ENCODE peak calls at places on chromosomes 13 and 19, in four cellular contexts. W, Q, P and B are unnamed samples.

GRCh38 chr19:45150180-45150579 is 10.6 kb downstream of the NKPD1 start:
- DNase-seq in W (no peak), Q (no peak), P (no peak), B (no peak)

GRCh38 chr19:45171211-45171623 is 6.8 kb downstream of the TRAPPC6A start:
- DNase-seq in W (no peak), Q (no peak), P (no peak), B (no peak)

GRCh38 chr19:6712231-6712630 is 8.2 kb downstream of the C3 start:
- DNase-seq in W (no peak), Q (no peak), P (no peak), B (no peak)

GRCh38 chr13:60009300-60010248 is 154.2 kb downstream of the DIAPH3 start:
- DNase-seq in W (no peak), Q (no peak), P (no peak), B (peak; percentile 19)

GRCh38 chr13:99969368-99969933 is 2.1 kb downstream of the ZIC5 start:
- DNase-seq in W (no peak), Q (no peak), P (no peak), B (peak; percentile 20)

GRCh38 chr13:45932611-45933182 is 81.1 kb upstream of the SIAH3 start:
- DNase-seq in W (no peak), Q (no peak), P (no peak), B (no peak)

GRCh38 chr19:50870417-50871089 is 2.7 kb upstream of the KLK2 start:
- DNase-seq in W (peak; percentile 60), Q (peak; percentile 44), P (no peak), B (peak; percentile 94)

GRCh38 chr19:45294291-45295029 is 28.2 kb downstream of the CKM start:
- DNase-seq in W (no peak), Q (no peak), P (no peak), B (no peak)

GRCh38 chr13:99314640-99315176 is 7.5 kb upstream of the GPR183 start:
- DNase-seq in W (no peak), Q (no peak), P (no peak), B (peak; percentile 79)

GRCh38 chr19:35457173-35457572 is 9.1 kb downstream of the FFAR2 start:
- DNase-seq in W (no peak), Q (no peak), P (peak; percentile 68), B (peak; percentile 3)

GRCh38 chr13:97855570-97855970 is 97.9 kb upstream of the IPO5 start:
- DNase-seq in W (peak; percentile 92), Q (no peak), P (peak; percentile 13), B (peak; percentile 58)

GRCh38 chr13:79631260-79631659 is 150.3 kb downstream of the NDFIP2 start:
- DNase-seq in W (peak; percentile 12), Q (no peak), P (no peak), B (no peak)

GRCh38 chr13:56586966-56587365 is 553.8 kb upstream of the PRR20A start:
- DNase-seq in W (no peak), Q (no peak), P (no peak), B (no peak)

GRCh38 chr13:96229356-96229755 is 139.4 kb downstream of the HS6ST3 start:
- DNase-seq in W (peak; percentile 72), Q (no peak), P (no peak), B (peak; percentile 8)

GRCh38 chr19:41882568-41883462 is at the start of gene ARHGEF1:
- DNase-seq in W (peak; percentile 62), Q (peak; percentile 56), P (no peak), B (peak; percentile 89)

GRCh38 chr19:13790354-13790753 is 4.9 kb upstream of the ZSWIM4 start:
- DNase-seq in W (no peak), Q (no peak), P (no peak), B (no peak)

GRCh38 chr19:632228-633067 is 889 bp downstream of the POLRMT start:
- DNase-seq in W (peak; percentile 72), Q (peak; percentile 63), P (no peak), B (peak; percentile 82)

GRCh38 chr13:50081106-50081898 is 66.1 kb downstream of the KCNRG start:
- DNase-seq in W (peak; percentile 73), Q (peak; percentile 66), P (no peak), B (peak; percentile 45)

GRCh38 chr13:33128134-33128533 is 111.9 kb downstream of the KL start:
- DNase-seq in W (no peak), Q (no peak), P (no peak), B (no peak)

GRCh38 chr19:50925734-50926133 is 14.5 kb upstream of the KLK4 start:
- DNase-seq in W (no peak), Q (no peak), P (no peak), B (no peak)

GRCh38 chr19:29563688-29564087 is 37.9 kb downstream of the VSTM2B start:
- DNase-seq in W (no peak), Q (no peak), P (no peak), B (no peak)

GRCh38 chr19:35404879-35405622 is 34.2 kb downstream of the GPR42 start:
- DNase-seq in W (peak; percentile 63), Q (no peak), P (peak; percentile 95), B (peak; percentile 63)

GRCh38 chr13:52452470-52452869 is 2.0 kb upstream of the VPS36 start:
- DNase-seq in W (no peak), Q (no peak), P (no peak), B (no peak)

GRCh38 chr13:99406799-99407201 is 94.5 kb upstream of the TM9SF2 start:
- DNase-seq in W (no peak), Q (no peak), P (no peak), B (no peak)

GRCh38 chr13:98577823-98578285 is 947 bp upstream of the STK24 start:
- DNase-seq in W (no peak), Q (peak; percentile 18), P (no peak), B (no peak)

GRCh38 chr13:49869514-49869913 is 66.6 kb downstream of the SPRYD7 start:
- DNase-seq in W (peak; percentile 73), Q (peak; percentile 69), P (no peak), B (peak; percentile 23)

GRCh38 chr19:29745253-29745652 is 30.2 kb upstream of the C19orf12 start:
- DNase-seq in W (peak; percentile 74), Q (peak; percentile 69), P (no peak), B (no peak)

GRCh38 chr19:18672606-18673337 is 10.7 kb upstream of the CRTC1 start:
- DNase-seq in W (peak; percentile 59), Q (no peak), P (no peak), B (no peak)

GRCh38 chr19:43725468-43725867 is 9.6 kb downstream of the IRGC start:
- DNase-seq in W (no peak), Q (no peak), P (peak; percentile 68), B (no peak)

GRCh38 chr19:35729763-35730162 is 12.0 kb downstream of the KMT2B start:
- DNase-seq in W (no peak), Q (no peak), P (no peak), B (no peak)

GRCh38 chr13:45339867-45340266 is 1.1 kb downstream of the TPT1 start:
- DNase-seq in W (no peak), Q (no peak), P (no peak), B (no peak)

GRCh38 chr13:33318744-33319143 is 33.2 kb upstream of the STARD13 start:
- DNase-seq in W (no peak), Q (no peak), P (no peak), B (no peak)

GRCh38 chr19:14369399-14370168 is 11.7 kb upstream of the ADGRE5 start:
- DNase-seq in W (no peak), Q (no peak), P (no peak), B (no peak)

GRCh38 chr19:1355258-1355973 is 28.3 kb upstream of the NDUFS7 start:
- DNase-seq in W (no peak), Q (no peak), P (no peak), B (peak; percentile 44)

GRCh38 chr13:63408227-63409202 is 1992.9 kb upstream of the PCDH20 start:
- DNase-seq in W (peak; percentile 39), Q (no peak), P (no peak), B (no peak)

GRCh38 chr19:7729831-7730285 is 2.1 kb downstream of the CLEC4G start:
- DNase-seq in W (peak; percentile 80), Q (peak; percentile 63), P (no peak), B (no peak)

GRCh38 chr13:44044544-44045178 is 165.0 kb downstream of the LACC1 start:
- DNase-seq in W (no peak), Q (no peak), P (no peak), B (no peak)
- TF ChIP-seq CREB1 in W (no peak), Q (no peak), P (no peak), B (no peak)

DNA sequence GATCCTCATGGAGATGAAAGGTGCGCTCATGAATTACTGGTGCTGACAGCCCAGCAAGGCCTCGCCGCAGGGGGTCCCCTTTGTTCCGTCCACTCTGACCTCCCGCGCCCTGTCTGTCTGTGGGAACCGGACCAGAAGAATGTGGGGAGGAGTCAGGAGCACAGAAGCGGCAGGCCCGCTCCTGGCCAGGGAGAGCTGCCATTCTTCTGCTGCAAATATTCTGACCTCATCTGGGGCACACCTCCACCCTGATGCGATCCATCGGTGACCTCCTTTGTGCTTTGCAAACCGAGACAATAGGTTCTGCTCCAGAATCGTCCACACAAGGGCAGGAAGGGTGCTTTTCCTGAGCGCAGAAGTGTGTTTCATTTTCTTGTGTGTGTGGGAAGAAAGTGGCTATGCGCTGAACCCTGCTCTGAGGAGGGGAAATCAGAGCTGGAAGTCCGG is 138.0 kb downstream of the SOX1 start:
- DNase-seq in W (peak; percentile 75), Q (peak; percentile 72), P (no peak), B (no peak)
- TF ChIP-seq CREB1 in W (no peak), Q (no peak), P (no peak), B (no peak)

GRCh38 chr19:55705972-55706371 is 30.9 kb downstream of the EPN1 start:
- DNase-seq in W (no peak), Q (no peak), P (no peak), B (no peak)

GRCh38 chr19:55702131-55702627 is 27.2 kb downstream of the EPN1 start:
- DNase-seq in W (peak; percentile 22), Q (no peak), P (no peak), B (peak; percentile 86)

GRCh38 chr19:55700813-55701212 is 25.8 kb downstream of the EPN1 start:
- DNase-seq in W (no peak), Q (no peak), P (no peak), B (no peak)

GRCh38 chr19:55703790-55704215 is 28.8 kb downstream of the EPN1 start:
- DNase-seq in W (peak; percentile 86), Q (peak; percentile 83), P (no peak), B (peak; percentile 82)

GRCh38 chr19:55704494-55705245 is 29.6 kb downstream of the EPN1 start:
- DNase-seq in W (peak; percentile 56), Q (no peak), P (no peak), B (peak; percentile 28)
- TF ChIP-seq CREB1 in W (no peak), Q (no peak), P (no peak), B (no peak)

DNA sequence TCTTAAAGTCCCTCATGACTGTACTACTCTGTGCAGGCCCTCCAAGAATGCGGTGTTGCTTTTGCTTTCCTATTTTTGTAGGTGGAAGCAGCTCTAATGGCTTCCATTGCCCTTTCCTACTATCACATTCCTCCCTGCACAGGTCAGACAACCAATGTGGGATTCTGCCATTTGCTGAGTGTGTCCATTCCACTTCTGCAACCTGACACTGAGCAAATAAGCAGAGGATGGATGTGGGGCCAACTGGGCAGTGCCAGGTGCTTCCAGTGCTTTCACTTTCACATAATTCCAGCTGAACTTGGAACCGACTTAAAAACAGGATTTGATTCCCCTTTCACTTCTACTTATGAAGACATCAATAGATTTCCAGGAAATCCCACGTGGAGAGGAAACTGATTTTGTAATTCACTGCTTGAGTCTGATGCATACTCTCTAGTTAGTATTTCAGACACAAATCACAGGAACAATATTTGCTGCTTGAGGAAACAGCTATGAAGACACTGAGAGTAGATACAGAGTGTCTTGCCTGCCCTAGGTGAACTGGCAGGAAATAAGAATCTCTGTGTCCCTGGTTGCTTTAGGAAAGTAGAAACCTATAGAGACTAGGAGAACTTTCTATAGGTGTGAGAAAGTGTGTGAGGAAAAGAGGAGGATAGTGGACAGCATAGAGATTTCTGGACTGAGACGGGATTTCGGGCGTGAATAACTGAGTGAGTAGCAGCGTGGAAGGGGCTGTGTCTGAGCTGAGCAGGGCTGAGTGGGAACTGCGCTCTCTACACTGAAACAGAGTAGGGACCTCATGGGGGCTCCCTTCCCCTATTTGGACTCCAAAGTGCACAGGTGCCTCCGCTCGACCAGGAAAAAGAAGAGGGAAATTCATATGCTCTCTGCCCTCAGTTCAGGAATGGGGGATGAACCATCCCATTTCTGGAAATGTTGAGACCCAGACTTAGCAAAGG is 22.5 kb downstream of the LGALS16 start:
- DNase-seq in W (no peak), Q (no peak), P (no peak), B (no peak)
- TF ChIP-seq CREB1 in W (no peak), Q (no peak), P (no peak), B (no peak)